ENCODE peak calls at places on chromosome X, in five cellular contexts. A, G, K, T and E are unnamed samples. For H3K9me3, the result is how much of the 10 kb centered on the place peaks cover.

GRCh38 chrX:42399632-42400024 is 378.3 kb downstream of the PPP1R2C start:
- DNase-seq in T (no peak), A (no peak), K (no peak), G (no peak), E (no peak)

GRCh38 chrX:15202458-15203177 is 67.3 kb downstream of the ASB9 start:
- DNase-seq in K (no peak), T (no peak), A (peak), G (no peak), E (no peak)

GRCh38 chrX:38970845-38971244 is 169.6 kb downstream of the MID1IP1 start:
- DNase-seq in T (no peak), A (no peak), K (no peak), G (no peak), E (no peak)

GRCh38 chrX:9785252-9785943 is 831 bp upstream of the SHROOM2 start:
- DNase-seq in A (peak), K (no peak), G (no peak), T (no peak), E (no peak)

GRCh38 chrX:124086411-124086810 is 124.9 kb downstream of the STAG2 start:
- DNase-seq in G (peak), A (no peak), T (no peak), K (no peak), E (no peak)

GRCh38 chrX:51332188-51332942 is at the start of gene NUDT10:
- DNase-seq in G (no peak), T (no peak), A (no peak), K (peak), E (peak)

GRCh38 chrX:84873176-84873575 is 130.5 kb upstream of the APOOL start:
- DNase-seq in A (no peak), T (no peak), K (no peak), G (no peak), E (no peak)

GRCh38 chrX:25175743-25176142 is 160.0 kb upstream of the ARX start:
- DNase-seq in T (no peak), G (no peak), A (no peak), K (no peak), E (no peak)

GRCh38 chrX:38985375-38985774 is 184.1 kb downstream of the MID1IP1 start:
- DNase-seq in A (peak), K (no peak), G (peak), T (no peak), E (no peak)

GRCh38 chrX:7993873-7994272 is 66.7 kb upstream of the PNPLA4 start:
- DNase-seq in A (no peak), K (no peak), G (no peak), T (no peak), E (no peak)

GRCh38 chrX:3516051-3516541 is 169.6 kb upstream of the MXRA5 start:
- DNase-seq in T (no peak), K (no peak), A (no peak), G (no peak), E (no peak)

GRCh38 chrX:45847966-45848365 is 647.3 kb upstream of the DIPK2B start:
- DNase-seq in T (no peak), G (no peak), K (no peak), A (no peak), E (no peak)

GRCh38 chrX:56800801-56801200 is 71.8 kb downstream of the NBDY start:
- DNase-seq in G (peak), T (no peak), A (no peak), K (no peak), E (no peak)

GRCh38 chrX:133698298-133698697 is 283.0 kb upstream of the GPC4 start:
- DNase-seq in A (peak), K (no peak), T (no peak), G (no peak), E (no peak)

GRCh38 chrX:43744284-43744683 is 88.2 kb downstream of the MAOA start:
- DNase-seq in K (no peak), T (no peak), G (no peak), A (no peak), E (no peak)

GRCh38 chrX:142637206-142637605 is 388.5 kb upstream of the SPANXN4 start:
- DNase-seq in A (peak), K (no peak), T (no peak), G (no peak), E (no peak)

GRCh38 chrX:129706395-129707072 is 32.2 kb upstream of the XPNPEP2 start:
- DNase-seq in T (no peak), G (no peak), K (no peak), A (peak), E (no peak)

GRCh38 chrX:107429090-107429489 is 20.4 kb upstream of the FRMPD3 start:
- DNase-seq in K (peak), T (no peak), A (peak), G (peak), E (no peak)

GRCh38 chrX:28520786-28521185 is 66.5 kb upstream of the IL1RAPL1 start:
- DNase-seq in A (no peak), K (no peak), G (no peak), T (no peak), E (no peak)

GRCh38 chrX:97524997-97525396 is 641.3 kb downstream of the RPA4 start:
- DNase-seq in G (no peak), T (no peak), A (peak), K (no peak), E (no peak)

GRCh38 chrX:11138498-11139390 is 27.6 kb downstream of the HCCS start:
- DNase-seq in K (no peak), G (no peak), A (no peak), T (no peak), E (peak)

GRCh38 chrX:130704053-130705038 is 198.7 kb downstream of the ENOX2 start:
- DNase-seq in T (no peak), K (no peak), G (no peak), A (peak), E (no peak)

GRCh38 chrX:15645266-15645665 is 19.3 kb downstream of the CLTRN start:
- DNase-seq in A (peak), K (no peak), T (no peak), G (no peak), E (no peak)

GRCh38 chrX:102546818-102547493 is 30.4 kb upstream of the TMSB15A start:
- DNase-seq in T (no peak), A (no peak), K (no peak), G (no peak), E (no peak)

GRCh38 chrX:118329179-118329578 is 16.7 kb upstream of the WDR44 start:
- DNase-seq in G (no peak), A (no peak), T (no peak), K (no peak), E (no peak)

GRCh38 chrX:110964761-110965160 is 131.2 kb upstream of the PAK3 start:
- DNase-seq in A (no peak), G (no peak), T (no peak), K (no peak), E (no peak)

GRCh38 chrX:28120076-28120475 is 138.8 kb upstream of the DCAF8L1 start:
- DNase-seq in T (peak), G (no peak), K (no peak), A (peak), E (no peak)

GRCh38 chrX:26262121-26262523 is 46.2 kb downstream of the MAGEB5 start:
- DNase-seq in T (peak), G (no peak), A (peak), K (no peak), E (no peak)

GRCh38 chrX:82589410-82589809 is 918.7 kb upstream of the POU3F4 start:
- DNase-seq in K (no peak), G (no peak), A (peak), T (no peak), E (no peak)

GRCh38 chrX:115642304-115642703 is 81.3 kb downstream of the PLS3 start:
- DNase-seq in T (no peak), K (no peak), A (no peak), G (no peak), E (no peak)

GRCh38 chrX:11792461-11793421 is 34.7 kb downstream of the MSL3 start:
- DNase-seq in T (no peak), A (peak), G (peak), K (no peak), E (no peak)

GRCh38 chrX:56812515-56813105 is 83.6 kb downstream of the NBDY start:
- DNase-seq in K (no peak), G (peak), T (no peak), A (no peak), E (no peak)

GRCh38 chrX:149830192-149830873 is 48.6 kb downstream of the MAGEA9 start:
- DNase-seq in T (no peak), A (no peak), G (no peak), K (no peak), E (no peak)

GRCh38 chrX:104432321-104432720 is 133.7 kb upstream of the IL1RAPL2 start:
- DNase-seq in T (no peak), K (no peak), G (no peak), A (peak), E (no peak)

GRCh38 chrX:130094712-130095111 is 15.6 kb downstream of the ELF4 start:
- DNase-seq in K (no peak), A (no peak), G (no peak), T (no peak), E (no peak)

GRCh38 chrX:109635151-109635550 is 10.2 kb upstream of the KCNE5 start:
- DNase-seq in T (no peak), A (peak), G (peak), K (no peak), E (no peak)

GRCh38 chrX:131650637-131651410 is 107.0 kb downstream of the OR13H1 start:
- DNase-seq in K (no peak), G (no peak), A (peak), T (no peak), E (no peak)

GRCh38 chrX:136495043-136495442 is 2.3 kb upstream of the HTATSF1 start:
- DNase-seq in A (no peak), K (no peak), G (no peak), T (no peak), E (no peak)

GRCh38 chrX:12446342-12447075 is 308.2 kb downstream of the FRMPD4 start:
- DNase-seq in T (peak), A (peak), K (no peak), G (no peak), E (peak)

GRCh38 chrX:155053656-155054055 is 17.3 kb downstream of the CMC4 start:
- DNase-seq in T (no peak), K (no peak), A (no peak), G (no peak), E (no peak)

GRCh38 chrX:155046811-155047528 is 20.3 kb downstream of the FUNDC2 start:
- DNase-seq in A (no peak), G (no peak), K (no peak), T (no peak), E (no peak)

GRCh38 chrX:155046129-155046810 is 19.6 kb downstream of the FUNDC2 start:
- DNase-seq in A (no peak), G (no peak), T (no peak), K (no peak), E (no peak)

GRCh38 chrX:155052738-155053498 is 18.0 kb downstream of the CMC4 start:
- DNase-seq in K (no peak), A (no peak), G (no peak), T (no peak), E (peak)

GRCh38 chrX:155048997-155049619 is 21.8 kb downstream of the CMC4 start:
- DNase-seq in K (no peak), T (no peak), G (no peak), A (peak), E (no peak)
- H3K9me3 ChIP-seq in K (under half), T (under half), G (under half), A (under half), E (under half)

GRCh38 chrX:65273152-65273551 is 261.4 kb downstream of the LAS1L start:
- DNase-seq in T (no peak), G (no peak), K (no peak), A (no peak), E (no peak)
- H3K9me3 ChIP-seq in T (under half), G (under half), K (under half), A (under half), E (under half)

GRCh38 chrX:49848275-49848674 is 19.2 kb downstream of the PAGE4 start:
- DNase-seq in T (no peak), A (no peak), G (no peak), K (no peak), E (no peak)

GRCh38 chrX:49850028-49850427 is 20.9 kb downstream of the PAGE4 start:
- DNase-seq in T (no peak), A (no peak), K (no peak), G (peak), E (no peak)

GRCh38 chrX:49844622-49845021 is 15.5 kb downstream of the PAGE4 start:
- DNase-seq in T (no peak), K (no peak), G (no peak), A (no peak), E (no peak)

GRCh38 chrX:49846004-49846403 is 16.9 kb downstream of the PAGE4 start:
- DNase-seq in K (no peak), T (no peak), G (no peak), A (no peak), E (no peak)

GRCh38 chrX:49846545-49846944 is 17.4 kb downstream of the PAGE4 start:
- DNase-seq in A (no peak), G (no peak), K (no peak), T (no peak), E (no peak)
- H3K9me3 ChIP-seq in A (under half), G (under half), K (under half), T (under half), E (under half)

DNA sequence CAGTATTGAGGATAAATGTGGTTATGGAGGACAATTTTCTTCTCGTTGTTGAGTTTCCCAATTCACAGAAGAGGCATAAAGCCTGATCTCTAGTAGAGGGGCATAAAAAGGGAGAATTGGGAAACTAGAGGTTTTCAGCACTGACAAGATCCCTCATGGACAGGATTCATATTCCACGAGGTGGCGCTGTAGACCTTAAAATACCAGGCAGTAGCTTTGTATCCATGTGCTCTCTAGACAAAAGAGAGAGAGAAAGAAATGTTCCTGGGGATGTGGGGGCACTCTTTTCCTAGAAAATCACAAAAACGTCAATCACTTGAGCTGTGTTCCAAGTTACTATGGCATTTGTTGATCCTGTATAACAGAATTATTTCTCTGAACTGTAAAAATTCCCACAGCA is 128.3 kb downstream of the MAGEE1 start:
- DNase-seq in T (no peak), G (peak), K (no peak), A (peak), E (no peak)
- H3K9me3 ChIP-seq in T (under half), G (under half), K (under half), A (under half), E (under half)

DNA sequence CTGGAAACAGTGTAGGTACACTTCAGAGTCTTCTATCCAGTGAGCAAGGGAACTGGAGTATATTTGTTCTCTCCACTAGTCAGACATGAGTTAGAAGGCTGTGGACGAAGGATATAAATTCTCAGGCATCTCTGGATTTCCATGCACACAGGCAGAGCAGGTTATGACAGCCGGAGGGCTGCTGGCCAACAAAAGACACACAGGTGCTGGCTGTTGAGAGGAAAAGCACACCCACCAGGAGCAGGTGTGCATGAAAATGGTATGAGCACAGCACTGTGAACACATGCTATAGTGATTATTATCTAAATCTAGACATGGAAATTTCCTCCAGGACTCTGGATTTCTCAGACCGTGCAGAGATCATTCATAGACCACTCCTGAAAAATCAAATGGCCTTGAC is 444.7 kb upstream of the RPS6KA3 start:
- DNase-seq in K (no peak), A (no peak), T (no peak), G (no peak), E (no peak)
- H3K9me3 ChIP-seq in K (under half), A (under half), T (under half), G (under half), E (under half)

GRCh38 chrX:154658957-154659356 is 5.6 kb upstream of the CTAG2 start:
- DNase-seq in K (no peak), G (no peak), A (no peak), T (no peak), E (no peak)
- H3K9me3 ChIP-seq in K (under half), G (under half), A (under half), T (under half), E (under half)

GRCh38 chrX:40326186-40326965 is 228.6 kb upstream of the BCOR start:
- DNase-seq in T (no peak), A (peak), G (no peak), K (no peak), E (no peak)
- H3K9me3 ChIP-seq in T (under half), A (under half), G (under half), K (under half), E (under half)